ENCODE peak calls at places on chromosomes 12 and 14, in six cellular contexts. M is Daoy; Q is HT-29; I is fibroblast of lung; H is naive B cell; O is stimulated activated CD8-positive, alpha-beta memory T cell treated with anti-CD3 and anti-CD28 coated beads, Interleukin-7, amount 100 ng/mL, for 4 hours. G is an unnamed sample.

GRCh38 chr12:12247584-12247983 is 19.3 kb downstream of the LRP6 start:
- DNase-seq in Q (no peak), O (no peak), M (no peak), H (no peak), I (no peak), G (no peak)

GRCh38 chr14:63510538-63510937 is 32.6 kb downstream of the PPP2R5E start:
- DNase-seq in H (no peak), O (no peak), M (no peak), Q (no peak), I (peak), G (no peak)

GRCh38 chr12:57086951-57087688 is 1.8 kb upstream of the NAB2 start:
- DNase-seq in M (peak), H (peak), I (peak), O (peak), Q (peak), G (peak)

GRCh38 chr14:54600685-54601084 is 33.8 kb downstream of the SAMD4A start:
- DNase-seq in Q (no peak), I (no peak), M (no peak), O (no peak), H (no peak), G (no peak)

GRCh38 chr14:66628646-66629045 is 120.7 kb downstream of the GPHN start:
- DNase-seq in H (no peak), O (no peak), I (peak), Q (no peak), M (no peak), G (no peak)

GRCh38 chr12:118374909-118375308 is 1.4 kb upstream of the SUDS3 start:
- DNase-seq in Q (no peak), M (no peak), O (no peak), I (peak), H (no peak), G (no peak)

GRCh38 chr14:104178279-104178678 is 39.9 kb downstream of the KIF26A start:
- DNase-seq in H (no peak), O (no peak), M (no peak), Q (no peak), I (no peak), G (no peak)

GRCh38 chr14:60266021-60266937 is 17.3 kb downstream of the PPM1A start:
- DNase-seq in I (peak), Q (peak), H (peak), O (no peak), M (peak), G (peak)

GRCh38 chr12:57342207-57342691 is 88.6 kb downstream of the R3HDM2 start:
- DNase-seq in Q (no peak), O (no peak), H (no peak), M (no peak), I (peak), G (no peak)